ENCODE peak calls at places on chromosomes 11 and 22, in eight cellular contexts. B is Peyer's patch, A is lower leg skin, G is choroid plexus epithelial cell, Z is progenitor cell of endocrine pancreas, V is pancreas, F is endothelial cell, E is omental fat pad. S is an unnamed sample.
A peak's percentile ranks its signal among the peaks of the same experiment; 100 is the strongest.

GRCh38 chr11:76173663-76174062 is 32.6 kb downstream of the WNT11 start:
- DNase-seq in B (no peak), A (no peak), G (no peak), Z (no peak), V (no peak), F (no peak), E (no peak), S (peak; percentile 28)

GRCh38 chr11:100719809-100720221 is 32.7 kb downstream of the ARHGAP42 start:
- DNase-seq in B (no peak), A (no peak), G (peak; percentile 92), Z (no peak), V (no peak), F (peak; percentile 8), E (no peak), S (peak; percentile 66)

GRCh38 chr11:106990322-106990721 is 28.0 kb downstream of the GUCY1A2 start:
- DNase-seq in B (no peak), A (no peak), G (no peak), Z (no peak), V (no peak), F (no peak), E (no peak), S (no peak)

GRCh38 chr11:123212406-123212805 is 17.4 kb upstream of the CLMP start:
- DNase-seq in B (no peak), A (no peak), G (no peak), Z (no peak), V (no peak), F (no peak), E (no peak), S (no peak)

GRCh38 chr11:61505640-61506155 is 2.9 kb upstream of the LRRC10B start:
- DNase-seq in B (no peak), A (no peak), G (no peak), Z (no peak), V (peak; percentile 33), F (no peak), E (no peak), S (peak; percentile 72)

GRCh38 chr22:37616205-37617083 is 7.8 kb downstream of the GGA1 start:
- DNase-seq in B (no peak), A (no peak), G (no peak), Z (no peak), V (no peak), F (no peak), E (no peak), S (no peak)

GRCh38 chr11:11777897-11778296 is 63.9 kb upstream of the USP47 start:
- DNase-seq in B (no peak), A (no peak), G (no peak), Z (no peak), V (no peak), F (no peak), E (no peak), S (peak; percentile 21)

GRCh38 chr22:26853495-26853894 is 196.1 kb downstream of the MIAT start:
- DNase-seq in B (no peak), A (no peak), G (no peak), Z (no peak), V (no peak), F (no peak), E (no peak), S (no peak)

GRCh38 chr11:106493751-106494150 is 416.3 kb downstream of the AASDHPPT start:
- DNase-seq in B (no peak), A (no peak), G (peak; percentile 23), Z (no peak), V (no peak), F (no peak), E (no peak), S (no peak)

GRCh38 chr11:8258289-8258688 is 5.4 kb downstream of the LMO1 start:
- DNase-seq in B (peak; percentile 31), A (peak; percentile 80), G (no peak), Z (no peak), V (no peak), F (no peak), E (no peak), S (no peak)

GRCh38 chr22:49995413-49996191 is 17.0 kb downstream of the IL17REL start:
- DNase-seq in B (peak; percentile 43), A (peak; percentile 82), G (no peak), Z (no peak), V (peak; percentile 60), F (no peak), E (peak; percentile 16), S (no peak)

GRCh38 chr22:36085476-36086169 is 57.0 kb upstream of the RBFOX2 start:
- DNase-seq in B (no peak), A (no peak), G (no peak), Z (no peak), V (no peak), F (no peak), E (no peak), S (no peak)

GRCh38 chr22:46714550-46714949 is 23.5 kb downstream of the CERK start:
- DNase-seq in B (no peak), A (no peak), G (peak; percentile 44), Z (no peak), V (no peak), F (no peak), E (no peak), S (no peak)

GRCh38 chr11:102794382-102794781 is 3.6 kb downstream of the MMP1 start:
- DNase-seq in B (no peak), A (no peak), G (peak; percentile 47), Z (no peak), V (no peak), F (peak; percentile 51), E (no peak), S (peak; percentile 32)

GRCh38 chr11:24437123-24437522 is 59.7 kb upstream of the LUZP2 start:
- DNase-seq in B (no peak), A (no peak), G (no peak), Z (no peak), V (no peak), F (no peak), E (no peak), S (no peak)

GRCh38 chr11:65653229-65654225 is 9.2 kb downstream of the RELA start:
- DNase-seq in B (no peak), A (peak; percentile 88), G (no peak), Z (no peak), V (no peak), F (no peak), E (no peak), S (no peak)

GRCh38 chr22:42299586-42300285 is 29.3 kb upstream of the TCF20 start:
- DNase-seq in B (peak; percentile 85), A (no peak), G (no peak), Z (no peak), V (no peak), F (no peak), E (no peak), S (no peak)

GRCh38 chr11:34189191-34189590 is 83.8 kb downstream of the NAT10 start:
- DNase-seq in B (no peak), A (no peak), G (no peak), Z (no peak), V (no peak), F (no peak), E (no peak), S (no peak)

GRCh38 chr11:34183840-34184358 is 78.5 kb downstream of the NAT10 start:
- DNase-seq in B (no peak), A (no peak), G (no peak), Z (no peak), V (no peak), F (no peak), E (no peak), S (no peak)

GRCh38 chr11:34188181-34188580 is 82.8 kb downstream of the NAT10 start:
- DNase-seq in B (no peak), A (no peak), G (no peak), Z (no peak), V (no peak), F (no peak), E (no peak), S (no peak)

GRCh38 chr11:34184505-34185015 is 79.1 kb downstream of the NAT10 start:
- DNase-seq in B (no peak), A (no peak), G (no peak), Z (no peak), V (no peak), F (no peak), E (no peak), S (no peak)

GRCh38 chr11:34185926-34186841 is 80.8 kb downstream of the NAT10 start:
- DNase-seq in B (no peak), A (no peak), G (no peak), Z (no peak), V (no peak), F (peak; percentile 61), E (no peak), S (peak; percentile 62)
- TF ChIP-seq CTCF in B (no peak), A (no peak), G (no peak), Z (no peak), V (no peak), F (no peak), E (no peak), S (no peak)

GRCh38 chr22:40732996-40733292 is 53.7 kb downstream of the MCHR1 start:
- DNase-seq in B (no peak), A (no peak), G (no peak), Z (no peak), V (no peak), F (no peak), E (no peak), S (no peak)
- TF ChIP-seq CTCF in B (no peak), A (no peak), G (no peak), Z (no peak), V (no peak), F (no peak), E (no peak), S (no peak)

DNA sequence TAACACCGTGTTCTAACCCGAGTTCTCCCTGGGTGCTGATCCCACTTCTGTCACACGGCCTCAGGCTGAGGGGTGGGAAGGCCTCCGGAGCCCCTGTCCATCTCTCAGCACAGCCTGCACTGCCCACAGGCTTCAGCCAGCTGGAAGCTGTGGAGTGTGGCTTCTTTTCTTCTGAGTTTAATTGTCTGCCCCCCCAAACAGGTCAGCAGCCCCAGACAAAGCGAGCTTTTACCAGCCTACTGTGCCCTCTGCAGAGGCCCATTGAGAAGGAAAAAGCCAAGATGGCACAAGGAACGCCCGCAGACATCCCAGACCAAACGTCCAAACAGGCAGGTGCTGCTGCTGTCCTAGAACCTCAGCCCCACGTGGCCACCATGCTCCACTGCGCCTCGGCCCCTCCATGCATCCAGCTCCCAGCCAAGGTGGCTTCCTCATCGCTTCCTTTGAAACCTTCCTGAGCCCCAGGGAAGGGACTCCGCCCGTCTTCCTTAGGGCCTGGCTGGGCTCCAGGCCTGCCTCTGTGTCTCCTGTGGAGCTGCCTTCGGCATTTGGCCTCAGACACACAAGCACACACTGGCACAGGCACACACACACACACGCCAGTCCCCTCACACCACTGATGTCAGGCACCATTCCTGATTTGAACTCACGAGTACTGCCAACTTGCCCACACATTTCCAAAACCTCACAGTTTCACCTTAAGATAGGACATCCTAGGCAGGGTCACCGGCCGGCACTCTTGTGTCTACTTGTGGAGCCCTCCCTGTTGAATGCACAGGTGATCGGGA is 1.7 kb downstream of the MOB2 start:
- DNase-seq in B (no peak), A (no peak), G (no peak), Z (no peak), V (peak; percentile 26), F (no peak), E (no peak), S (no peak)
- TF ChIP-seq CTCF in B (no peak), A (no peak), G (no peak), Z (no peak), V (no peak), F (no peak), E (no peak), S (no peak)

GRCh38 chr11:43708776-43709175 is 28.2 kb downstream of the HSD17B12 start:
- DNase-seq in B (no peak), A (no peak), G (no peak), Z (no peak), V (no peak), F (no peak), E (no peak), S (peak; percentile 8)

GRCh38 chr11:43709689-43710088 is 29.2 kb downstream of the HSD17B12 start:
- DNase-seq in B (no peak), A (no peak), G (no peak), Z (no peak), V (no peak), F (no peak), E (no peak), S (no peak)

GRCh38 chr11:43706631-43707030 is 26.1 kb downstream of the HSD17B12 start:
- DNase-seq in B (no peak), A (no peak), G (no peak), Z (no peak), V (no peak), F (no peak), E (no peak), S (no peak)
- TF ChIP-seq CTCF in B (no peak), A (no peak), G (no peak), Z (no peak), V (no peak), F (no peak), E (no peak), S (no peak)

S was measured in epithelial cell of esophagus.